ENCODE peak calls at places on chromosomes 7 and 10, in eight cellular contexts. Z is GM18507; A is amniotic stem cell; R is HEK293T; T is stimulated activated CD4-positive, alpha-beta T cell treated with anti-CD3 and anti-CD28 coated beads, Interleukin-2, amount 100 ng/mL, for 24 hours; C is CMK; X is pancreas; B is occipital lobe. J is an unnamed sample.

GRCh38 chr7:12630615-12630884 is 56.9 kb upstream of the ARL4A start:
- DNase-seq in B (no peak), A (no peak), R (no peak), C (no peak), Z (no peak), T (no peak), X (no peak), J (no peak)

GRCh38 chr7:70761711-70762328 is 370.1 kb upstream of the GALNT17 start:
- DNase-seq in T (no peak), R (no peak), C (no peak), A (no peak), Z (no peak), X (no peak), B (no peak), J (no peak)

GRCh38 chr10:126842836-126843235 is 62.4 kb upstream of the DOCK1 start:
- DNase-seq in Z (no peak), B (no peak), A (no peak), T (no peak), C (no peak), X (no peak), R (no peak), J (no peak)

GRCh38 chr10:119737827-119738226 is 12.0 kb downstream of the INPP5F start:
- DNase-seq in Z (no peak), A (peak; percentile 64), T (no peak), X (peak; percentile 44), R (no peak), C (no peak), B (no peak), J (no peak)

GRCh38 chr7:83546586-83546985 is 102.4 kb downstream of the SEMA3E start:
- DNase-seq in R (no peak), A (no peak), Z (no peak), B (no peak), T (no peak), C (no peak), X (no peak), J (no peak)

GRCh38 chr10:35752469-35753450 is 110.7 kb upstream of the FZD8 start:
- DNase-seq in T (no peak), A (no peak), X (no peak), R (no peak), C (no peak), Z (no peak), B (no peak), J (no peak)

GRCh38 chr10:62354941-62355340 is 19.2 kb upstream of the ZNF365 start:
- DNase-seq in X (no peak), Z (no peak), A (no peak), R (no peak), C (no peak), T (no peak), B (no peak), J (no peak)

GRCh38 chr7:33901199-33901598 is 4.1 kb upstream of the BMPER start:
- DNase-seq in B (no peak), X (no peak), A (no peak), Z (no peak), T (no peak), C (no peak), R (no peak), J (no peak)

GRCh38 chr10:21494221-21495001 is 31.1 kb downstream of the SKIDA1 start:
- DNase-seq in Z (no peak), R (no peak), A (no peak), B (peak; percentile 35), X (no peak), C (no peak), T (peak; percentile 44), J (no peak)

GRCh38 chr10:63337455-63338251 is 128.1 kb downstream of the JMJD1C start:
- DNase-seq in T (no peak), Z (no peak), R (no peak), X (no peak), B (no peak), A (no peak), C (no peak), J (no peak)

GRCh38 chr7:74371381-74372059 is 82.2 kb upstream of the GTF2IRD1 start:
- DNase-seq in R (no peak), Z (no peak), X (peak; percentile 38), C (no peak), A (no peak), B (no peak), T (peak; percentile 17), J (no peak)

GRCh38 chr10:29733323-29733722 is 98.6 kb upstream of the SVIL start:
- DNase-seq in Z (no peak), B (no peak), A (no peak), X (no peak), C (no peak), R (no peak), T (no peak), J (no peak)

GRCh38 chr7:100686201-100686821 is 7.7 kb downstream of the GIGYF1 start:
- DNase-seq in T (no peak), R (no peak), A (no peak), B (no peak), Z (no peak), C (no peak), X (no peak), J (no peak)

GRCh38 chr7:129889133-129889854 is 63.5 kb downstream of the UBE2H start:
- DNase-seq in R (no peak), X (no peak), C (no peak), T (no peak), Z (no peak), A (no peak), B (no peak), J (no peak)

GRCh38 chr7:129857313-129857712 is 95.4 kb downstream of the UBE2H start:
- DNase-seq in R (no peak), C (no peak), A (no peak), B (no peak), X (no peak), T (no peak), Z (no peak), J (no peak)

GRCh38 chr7:74454059-74454947 is 597 bp downstream of the GTF2IRD1 start:
- DNase-seq in T (peak; percentile 24), A (no peak), Z (no peak), B (no peak), R (no peak), C (no peak), X (no peak), J (no peak)

GRCh38 chr7:158268851-158269535 is 318.6 kb downstream of the PTPRN2 start:
- DNase-seq in A (no peak), B (no peak), Z (no peak), C (no peak), R (no peak), T (no peak), X (no peak), J (no peak)

GRCh38 chr10:43573250-43574034 is 974 bp downstream of the ZNF239 start:
- DNase-seq in A (no peak), C (no peak), R (no peak), T (peak; percentile 5), B (no peak), X (no peak), Z (no peak), J (no peak)